ENCODE peak calls at places on chromosome 22, in seven cellular contexts. Y, G, H, U, B, P and F are unnamed samples.

GRCh38 chr22:41929158-41929896 is 2.7 kb upstream of the TNFRSF13C start:
- DNase-seq in B (no peak), U (no peak), H (no peak), Y (no peak), P (no peak), G (no peak), F (no peak)

GRCh38 chr22:23906641-23907040 is 12.5 kb downstream of the MIF start:
- DNase-seq in U (no peak), P (no peak), Y (no peak), H (no peak), G (no peak), B (no peak), F (no peak)

GRCh38 chr22:43396934-43397457 is 14.8 kb upstream of the MPPED1 start:
- DNase-seq in G (no peak), U (no peak), P (no peak), Y (no peak), H (no peak), B (no peak), F (no peak)

GRCh38 chr22:48752451-48753380 is 1075.0 kb downstream of the BRD1 start:
- DNase-seq in H (no peak), U (no peak), B (no peak), Y (no peak), P (no peak), G (no peak), F (no peak)

GRCh38 chr22:32622004-32622761 is 147.6 kb downstream of the FBXO7 start:
- DNase-seq in H (peak), Y (no peak), P (no peak), G (peak), B (peak), U (peak), F (peak)

GRCh38 chr22:20039683-20040325 is 18.9 kb downstream of the TANGO2 start:
- DNase-seq in P (no peak), U (no peak), G (no peak), H (no peak), Y (no peak), B (no peak), F (no peak)

GRCh38 chr22:39933741-39934140 is 26.5 kb upstream of the TMA7B start:
- DNase-seq in G (no peak), H (no peak), Y (no peak), B (no peak), U (no peak), P (no peak), F (no peak)

GRCh38 chr22:23522642-23523251 is 57.3 kb downstream of the IGLL1 start:
- DNase-seq in Y (no peak), U (no peak), G (peak), B (peak), H (no peak), P (no peak), F (peak)

GRCh38 chr22:43116932-43117331 is 6.4 kb downstream of the BIK start:
- DNase-seq in P (no peak), B (no peak), U (no peak), G (no peak), Y (no peak), H (no peak), F (no peak)

DNA sequence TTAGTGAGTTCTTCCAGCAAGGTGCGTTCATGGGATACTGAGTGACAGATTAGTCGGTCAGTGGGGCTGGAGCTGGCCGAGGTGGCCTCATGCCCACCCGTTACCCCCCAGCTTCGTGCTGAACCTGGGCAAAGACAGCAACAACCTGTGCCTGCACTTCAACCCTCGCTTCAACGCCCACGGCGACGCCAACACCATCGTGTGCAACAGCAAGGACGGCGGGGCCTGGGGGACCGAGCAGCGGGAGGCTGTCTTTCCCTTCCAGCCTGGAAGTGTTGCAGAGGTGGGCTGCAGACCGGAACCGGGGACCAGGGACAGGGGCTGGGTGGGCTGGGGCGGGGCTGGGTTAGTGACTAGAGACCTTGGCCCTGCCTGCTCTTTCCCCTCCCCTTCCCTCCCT is 2.9 kb downstream of the LGALS1 start:
- DNase-seq in Y (no peak), B (no peak), G (no peak), H (no peak), U (no peak), P (no peak), F (no peak)
- H3K4me3 ChIP-seq in Y (no peak), B (peak), G (peak), H (peak), U (peak), P (no peak), F (peak)

GRCh38 chr22:26671317-26672059 is 14.1 kb downstream of the MIAT start:
- DNase-seq in U (no peak), G (no peak), H (no peak), P (no peak), Y (peak), B (no peak), F (peak)
- H3K4me3 ChIP-seq in U (no peak), G (no peak), H (no peak), P (no peak), Y (no peak), B (no peak), F (no peak)

GRCh38 chr22:30803679-30804078 is 109.0 kb downstream of the OSBP2 start:
- DNase-seq in B (no peak), H (no peak), U (no peak), P (no peak), Y (no peak), G (no peak), F (no peak)

GRCh38 chr22:30801695-30802094 is 107.0 kb downstream of the OSBP2 start:
- DNase-seq in H (no peak), B (no peak), G (no peak), P (no peak), U (no peak), Y (no peak), F (no peak)

GRCh38 chr22:30806391-30806861 is 111.8 kb downstream of the OSBP2 start:
- DNase-seq in U (peak), B (peak), Y (peak), G (peak), H (no peak), P (no peak), F (no peak)

GRCh38 chr22:30804626-30805025 is 110.0 kb downstream of the OSBP2 start:
- DNase-seq in G (no peak), B (no peak), Y (no peak), P (no peak), U (no peak), H (no peak), F (no peak)

GRCh38 chr22:30802202-30803166 is 107.8 kb downstream of the OSBP2 start:
- DNase-seq in B (peak), G (peak), P (peak), U (peak), H (peak), Y (peak), F (peak)
- H3K4me3 ChIP-seq in B (peak), G (peak), P (peak), U (peak), H (peak), Y (peak), F (peak)

GRCh38 chr22:33706100-33706499 is 214.2 kb downstream of the LARGE1 start:
- DNase-seq in U (no peak), G (no peak), H (no peak), Y (no peak), P (peak), B (no peak), F (peak)
- H3K4me3 ChIP-seq in U (no peak), G (no peak), H (no peak), Y (no peak), P (no peak), B (no peak), F (no peak)

DNA sequence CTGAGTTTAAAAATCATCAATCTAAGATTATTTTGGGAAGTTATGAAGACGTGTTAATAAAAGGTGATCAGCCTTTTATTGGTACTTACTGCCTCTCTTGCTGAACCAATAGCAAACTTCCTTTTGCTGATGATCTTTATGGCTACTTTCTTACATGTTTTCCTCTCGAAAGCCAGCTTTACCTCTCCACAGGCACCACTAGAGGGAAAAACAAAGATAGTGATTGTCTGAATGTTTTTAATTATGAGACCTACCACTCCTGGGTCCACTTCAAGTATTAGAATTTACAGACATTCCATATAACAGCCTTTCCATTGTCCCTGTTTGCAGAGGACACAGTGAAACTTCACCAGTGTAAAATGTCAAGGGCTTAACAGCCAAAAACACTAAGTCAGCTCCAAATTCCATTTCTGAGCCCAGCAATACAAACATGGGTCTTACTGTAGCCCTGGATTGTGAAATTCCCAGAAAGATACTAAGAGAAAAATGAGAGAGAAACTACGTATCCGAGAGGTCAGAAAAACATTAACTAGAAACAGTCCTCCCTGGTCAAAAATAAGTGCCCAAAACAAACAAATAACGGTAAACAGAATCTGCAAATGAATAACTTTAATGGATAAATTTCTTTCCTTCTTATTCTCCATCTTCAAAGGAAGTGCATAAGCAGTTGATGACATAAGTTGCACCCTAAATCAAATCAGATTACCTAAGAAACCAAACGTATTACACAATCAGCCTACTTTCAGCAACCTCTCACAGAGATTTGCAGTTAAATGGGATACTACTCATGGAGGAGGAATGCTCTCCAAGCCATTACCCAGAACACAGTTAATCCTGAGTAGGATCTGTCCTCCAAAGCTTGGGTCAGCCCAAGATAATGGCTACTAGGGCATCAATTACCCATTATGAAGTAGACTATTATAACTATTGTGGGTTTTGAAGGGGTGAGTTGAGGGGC is 29.5 kb downstream of the CHEK2 start:
- DNase-seq in Y (peak), U (peak), B (peak), G (peak), P (no peak), H (peak), F (no peak)
- H3K4me3 ChIP-seq in Y (no peak), U (no peak), B (peak), G (peak), P (no peak), H (no peak), F (peak)

GRCh38 chr22:46085831-46086576 is 64.3 kb upstream of the PPARA start:
- DNase-seq in H (peak), G (peak), P (no peak), U (no peak), Y (peak), B (peak), F (peak)
- H3K4me3 ChIP-seq in H (peak), G (peak), P (peak), U (no peak), Y (no peak), B (peak), F (peak)

GRCh38 chr22:50621948-50622722 is 5.8 kb downstream of the ARSA start:
- DNase-seq in P (no peak), U (no peak), B (no peak), H (no peak), G (no peak), Y (peak), F (no peak)
- H3K4me3 ChIP-seq in P (peak), U (no peak), B (no peak), H (no peak), G (no peak), Y (peak), F (no peak)